ENCODE peak calls at places on chromosome 14, in nine cellular contexts. N, H, S, J, M, W, K, B and R are unnamed samples.

GRCh38 chr14:67373347-67373746 is 13.2 kb downstream of the EIF2S1 start:
- DNase-seq in K (no peak), B (no peak), S (no peak), N (no peak), M (no peak), J (no peak), H (no peak), W (no peak), R (no peak)

GRCh38 chr14:29913550-29913949 is 14.1 kb downstream of the PRKD1 start:
- DNase-seq in S (no peak), M (no peak), B (no peak), H (no peak), W (no peak), K (no peak), N (no peak), J (no peak), R (no peak)

GRCh38 chr14:71365305-71365865 is 458.1 kb downstream of the PCNX1 start:
- DNase-seq in B (no peak), N (no peak), W (no peak), M (no peak), S (no peak), K (no peak), H (no peak), J (no peak), R (no peak)

GRCh38 chr14:25303934-25304333 is 254.0 kb upstream of the STXBP6 start:
- DNase-seq in H (no peak), J (no peak), M (no peak), W (no peak), S (no peak), N (no peak), K (no peak), B (no peak), R (no peak)

GRCh38 chr14:77265561-77266335 is 5.3 kb downstream of the NGB start:
- DNase-seq in B (no peak), S (no peak), J (no peak), N (no peak), W (no peak), M (no peak), K (no peak), H (no peak), R (no peak)

GRCh38 chr14:105944632-105945610 is 418.5 kb downstream of the TMEM121 start:
- DNase-seq in J (peak), W (peak), B (peak), N (peak), S (peak), K (peak), H (no peak), M (peak), R (peak)

GRCh38 chr14:31858868-31859267 is 218.2 kb upstream of the ARHGAP5 start:
- DNase-seq in B (peak), W (no peak), J (no peak), K (peak), M (peak), H (peak), S (no peak), N (no peak), R (no peak)

GRCh38 chr14:34180428-34180827 is 229.6 kb upstream of the EGLN3 start:
- DNase-seq in M (no peak), W (no peak), K (peak), H (no peak), J (no peak), B (no peak), N (no peak), S (no peak), R (no peak)

GRCh38 chr14:35261774-35262173 is 30.4 kb upstream of the PSMA6 start:
- DNase-seq in W (no peak), J (no peak), N (no peak), K (no peak), H (peak), S (no peak), M (peak), B (no peak), R (no peak)

GRCh38 chr14:101780887-101781239 is 19.4 kb downstream of the PPP2R5C start:
- DNase-seq in H (no peak), B (no peak), S (no peak), M (no peak), W (no peak), J (no peak), K (no peak), N (no peak), R (no peak)

GRCh38 chr14:22973217-22974032 is 8.9 kb downstream of the AJUBA start:
- DNase-seq in S (no peak), B (no peak), K (peak), H (peak), J (peak), W (peak), N (peak), M (peak), R (no peak)

GRCh38 chr14:89702151-89702936 is 252.2 kb downstream of the EFCAB11 start:
- DNase-seq in W (no peak), H (peak), K (no peak), S (peak), N (no peak), B (no peak), J (no peak), M (peak), R (peak)

GRCh38 chr14:104582649-104583048 is 3.1 kb downstream of the C14orf180 start:
- DNase-seq in M (no peak), H (no peak), W (peak), B (no peak), K (no peak), N (no peak), S (peak), J (peak), R (peak)

GRCh38 chr14:55706893-55707292 is 126.9 kb downstream of the KTN1 start:
- DNase-seq in K (peak), H (peak), S (no peak), N (no peak), B (no peak), W (no peak), J (no peak), M (peak), R (no peak)

GRCh38 chr14:80521456-80521855 is 310.2 kb upstream of the DIO2 start:
- DNase-seq in S (no peak), B (no peak), H (no peak), J (no peak), M (no peak), K (no peak), N (no peak), W (no peak), R (no peak)

GRCh38 chr14:76267322-76268012 is 108.5 kb upstream of the ESRRB start:
- DNase-seq in M (peak), J (peak), S (peak), B (no peak), H (peak), K (no peak), N (no peak), W (peak), R (peak)

GRCh38 chr14:32077081-32078029 is at the start of gene ARHGAP5:
- DNase-seq in K (no peak), S (no peak), H (peak), J (peak), N (no peak), M (peak), W (peak), B (peak), R (peak)

GRCh38 chr14:75186953-75187352 is 10.5 kb upstream of the TMED10 start:
- DNase-seq in N (no peak), S (no peak), M (no peak), H (no peak), K (no peak), J (no peak), W (no peak), B (no peak), R (no peak)

GRCh38 chr14:100539766-100540140 is 47.5 kb downstream of the BEGAIN start:
- DNase-seq in H (no peak), K (no peak), B (no peak), N (no peak), S (no peak), J (no peak), M (no peak), W (no peak), R (no peak)

GRCh38 chr14:68951051-68951797 is 27.9 kb downstream of the ACTN1 start:
- DNase-seq in H (peak), N (no peak), B (peak), M (peak), W (peak), K (peak), J (peak), S (peak), R (peak)

GRCh38 chr14:86013663-86014062 is 483.7 kb downstream of the FLRT2 start:
- DNase-seq in W (no peak), M (peak), K (peak), N (peak), J (no peak), B (no peak), S (no peak), H (peak), R (no peak)

GRCh38 chr14:93114068-93114710 is 1.5 kb downstream of the ITPK1 start:
- DNase-seq in B (no peak), N (no peak), K (peak), W (no peak), M (no peak), J (no peak), S (no peak), H (no peak), R (no peak)

GRCh38 chr14:76779221-76780057 is 18.2 kb downstream of the VASH1 start:
- DNase-seq in J (no peak), N (no peak), B (no peak), W (no peak), S (no peak), H (no peak), K (no peak), M (no peak), R (no peak)

GRCh38 chr14:53953002-53953827 is 3.4 kb downstream of the BMP4 start:
- DNase-seq in H (peak), N (no peak), M (peak), J (peak), B (peak), K (peak), S (peak), W (peak), R (peak)

GRCh38 chr14:104438166-104438887 is 141.2 kb upstream of the C14orf180 start:
- DNase-seq in N (no peak), W (no peak), K (no peak), H (no peak), J (no peak), S (peak), B (no peak), M (no peak), R (no peak)

GRCh38 chr14:23638414-23639047 is 2.4 kb downstream of the DHRS2 start:
- DNase-seq in H (no peak), K (no peak), N (no peak), J (no peak), S (no peak), W (no peak), M (no peak), B (peak), R (no peak)

GRCh38 chr14:23660290-23661226 is 24.4 kb downstream of the DHRS2 start:
- DNase-seq in S (no peak), M (no peak), W (no peak), B (no peak), K (no peak), H (no peak), J (no peak), N (no peak), R (no peak)

GRCh38 chr14:75041613-75042012 is 9.7 kb downstream of the MLH3 start:
- DNase-seq in M (no peak), K (peak), N (no peak), S (no peak), J (peak), B (peak), W (no peak), H (no peak), R (no peak)

GRCh38 chr14:67987596-67987995 is 168.0 kb downstream of the RAD51B start:
- DNase-seq in N (no peak), M (peak), S (no peak), J (no peak), B (peak), K (no peak), H (peak), W (no peak), R (no peak)

GRCh38 chr14:73168274-73168673 is 32.0 kb downstream of the PSEN1 start:
- DNase-seq in H (no peak), M (no peak), S (no peak), W (no peak), J (no peak), B (no peak), K (no peak), N (no peak), R (no peak)

GRCh38 chr14:103514596-103515421 is 7.8 kb downstream of the CKB start:
- DNase-seq in B (no peak), S (peak), W (no peak), N (no peak), H (no peak), K (no peak), M (no peak), J (no peak), R (no peak)

GRCh38 chr14:20262642-20263128 is 23.6 kb downstream of the OR11H4 start:
- DNase-seq in N (no peak), M (peak), H (peak), K (peak), S (no peak), B (peak), J (no peak), W (no peak), R (no peak)

GRCh38 chr14:30444451-30444850 is 114.5 kb upstream of the G2E3 start:
- DNase-seq in M (no peak), J (no peak), B (no peak), K (no peak), H (no peak), W (no peak), N (no peak), S (no peak), R (no peak)

GRCh38 chr14:75604979-75605825 is 26.8 kb downstream of the FLVCR2 start:
- DNase-seq in M (peak), B (no peak), N (no peak), S (peak), K (no peak), H (peak), J (peak), W (no peak), R (no peak)